ENCODE peak calls at places on chromosomes 4 and X, in seven cellular contexts. One of them, this sample, is unnamed.

GRCh38 chrX:103849558-103849957 is 17.5 kb upstream of the RAB9B start:
- DNase-seq in astrocyte of the spinal cord: no peak
- DNase-seq in heart right ventricle: no peak
- DNase-seq in transverse colon: no peak
- DNase-seq in chondrocyte: no peak
- DNase-seq in H9: no peak
- DNase-seq in GM12865: no peak
- DNase-seq in this sample: no peak

GRCh38 chrX:127459784-127460183 is 592.4 kb downstream of the ACTRT1 start:
- DNase-seq in astrocyte of the spinal cord: no peak
- DNase-seq in heart right ventricle: no peak
- DNase-seq in transverse colon: no peak
- DNase-seq in chondrocyte: no peak
- DNase-seq in H9: peak; percentile 57
- DNase-seq in GM12865: no peak
- DNase-seq in this sample: no peak

GRCh38 chr4:177118596-177118995 is 191.1 kb upstream of the NEIL3 start:
- DNase-seq in astrocyte of the spinal cord: peak; percentile 89
- DNase-seq in heart right ventricle: peak; percentile 7
- DNase-seq in transverse colon: no peak
- DNase-seq in chondrocyte: no peak
- DNase-seq in H9: no peak
- DNase-seq in GM12865: no peak
- DNase-seq in this sample: peak; percentile 96

GRCh38 chrX:107204063-107204605 is 2.1 kb downstream of the NUP62CL start:
- DNase-seq in astrocyte of the spinal cord: no peak
- DNase-seq in heart right ventricle: no peak
- DNase-seq in transverse colon: peak; percentile 55
- DNase-seq in chondrocyte: no peak
- DNase-seq in H9: no peak
- DNase-seq in GM12865: no peak
- DNase-seq in this sample: no peak

GRCh38 chr4:41935652-41936021 is 408 bp downstream of the TMEM33 start:
- DNase-seq in astrocyte of the spinal cord: no peak
- DNase-seq in heart right ventricle: no peak
- DNase-seq in transverse colon: no peak
- DNase-seq in chondrocyte: no peak
- DNase-seq in H9: no peak
- DNase-seq in GM12865: peak; percentile 37
- DNase-seq in this sample: no peak

GRCh38 chr4:147480502-147480890 is 401 bp upstream of the EDNRA start:
- DNase-seq in astrocyte of the spinal cord: no peak
- DNase-seq in heart right ventricle: peak; percentile 29
- DNase-seq in transverse colon: no peak
- DNase-seq in chondrocyte: no peak
- DNase-seq in H9: peak; percentile 32
- DNase-seq in GM12865: no peak
- DNase-seq in this sample: no peak

GRCh38 chrX:42485621-42486020 is 292.3 kb downstream of the PPP1R2C start:
- DNase-seq in astrocyte of the spinal cord: peak; percentile 1
- DNase-seq in heart right ventricle: no peak
- DNase-seq in transverse colon: no peak
- DNase-seq in chondrocyte: no peak
- DNase-seq in H9: no peak
- DNase-seq in GM12865: no peak
- DNase-seq in this sample: no peak

GRCh38 chr4:94621491-94622080 is 136.2 kb upstream of the BMPR1B start:
- DNase-seq in astrocyte of the spinal cord: peak; percentile 58
- DNase-seq in heart right ventricle: no peak
- DNase-seq in transverse colon: no peak
- DNase-seq in chondrocyte: no peak
- DNase-seq in H9: no peak
- DNase-seq in GM12865: peak; percentile 53
- DNase-seq in this sample: no peak

GRCh38 chr4:73917081-73917501 is 47.9 kb downstream of the CXCL1 start:
- DNase-seq in astrocyte of the spinal cord: peak; percentile 97
- DNase-seq in heart right ventricle: no peak
- DNase-seq in transverse colon: no peak
- DNase-seq in chondrocyte: no peak
- DNase-seq in H9: no peak
- DNase-seq in GM12865: no peak
- DNase-seq in this sample: peak; percentile 88

GRCh38 chr4:8706221-8707044 is 113.9 kb downstream of the CPZ start:
- DNase-seq in astrocyte of the spinal cord: no peak
- DNase-seq in heart right ventricle: no peak
- DNase-seq in transverse colon: no peak
- DNase-seq in chondrocyte: no peak
- DNase-seq in H9: peak; percentile 20
- DNase-seq in GM12865: no peak
- DNase-seq in this sample: no peak

GRCh38 chrX:147699061-147699460 is 212.7 kb upstream of the FMR1 start:
- DNase-seq in astrocyte of the spinal cord: no peak
- DNase-seq in heart right ventricle: no peak
- DNase-seq in transverse colon: no peak
- DNase-seq in chondrocyte: no peak
- DNase-seq in H9: peak; percentile 63
- DNase-seq in GM12865: no peak
- DNase-seq in this sample: no peak

GRCh38 chr4:851701-852430 is 25.9 kb upstream of the CPLX1 start:
- DNase-seq in astrocyte of the spinal cord: no peak
- DNase-seq in heart right ventricle: no peak
- DNase-seq in transverse colon: no peak
- DNase-seq in chondrocyte: peak; percentile 81
- DNase-seq in H9: no peak
- DNase-seq in GM12865: no peak
- DNase-seq in this sample: no peak

GRCh38 chrX:148865237-148865636 is 364.8 kb downstream of the AFF2 start:
- DNase-seq in astrocyte of the spinal cord: no peak
- DNase-seq in heart right ventricle: no peak
- DNase-seq in transverse colon: no peak
- DNase-seq in chondrocyte: no peak
- DNase-seq in H9: no peak
- DNase-seq in GM12865: no peak
- DNase-seq in this sample: no peak

GRCh38 chrX:112197845-112198244 is 115.3 kb upstream of the TRPC5 start:
- DNase-seq in astrocyte of the spinal cord: no peak
- DNase-seq in heart right ventricle: no peak
- DNase-seq in transverse colon: no peak
- DNase-seq in chondrocyte: no peak
- DNase-seq in H9: no peak
- DNase-seq in GM12865: no peak
- DNase-seq in this sample: no peak

GRCh38 chr4:146124023-146124680 is 51.4 kb upstream of the LSM6 start:
- DNase-seq in astrocyte of the spinal cord: no peak
- DNase-seq in heart right ventricle: no peak
- DNase-seq in transverse colon: no peak
- DNase-seq in chondrocyte: no peak
- DNase-seq in H9: peak; percentile 72
- DNase-seq in GM12865: peak; percentile 25
- DNase-seq in this sample: no peak

GRCh38 chr4:20284990-20285389 is 33.3 kb downstream of the SLIT2 start:
- DNase-seq in astrocyte of the spinal cord: no peak
- DNase-seq in heart right ventricle: no peak
- DNase-seq in transverse colon: no peak
- DNase-seq in chondrocyte: no peak
- DNase-seq in H9: no peak
- DNase-seq in GM12865: no peak
- DNase-seq in this sample: no peak

GRCh38 chr4:62415256-62415655 is 1215.1 kb downstream of the ADGRL3 start:
- DNase-seq in astrocyte of the spinal cord: no peak
- DNase-seq in heart right ventricle: no peak
- DNase-seq in transverse colon: no peak
- DNase-seq in chondrocyte: no peak
- DNase-seq in H9: no peak
- DNase-seq in GM12865: no peak
- DNase-seq in this sample: no peak

GRCh38 chr4:141851246-141851891 is 215.0 kb downstream of the IL15 start:
- DNase-seq in astrocyte of the spinal cord: peak; percentile 10
- DNase-seq in heart right ventricle: no peak
- DNase-seq in transverse colon: no peak
- DNase-seq in chondrocyte: no peak
- DNase-seq in H9: no peak
- DNase-seq in GM12865: no peak
- DNase-seq in this sample: no peak

GRCh38 chr4:112853662-112854256 is 195.7 kb upstream of the ANK2 start:
- DNase-seq in astrocyte of the spinal cord: peak; percentile 14
- DNase-seq in heart right ventricle: no peak
- DNase-seq in transverse colon: no peak
- DNase-seq in chondrocyte: no peak
- DNase-seq in H9: no peak
- DNase-seq in GM12865: no peak
- DNase-seq in this sample: no peak

GRCh38 chr4:187922274-187922673 is 73.3 kb upstream of the ZFP42 start:
- DNase-seq in astrocyte of the spinal cord: no peak
- DNase-seq in heart right ventricle: no peak
- DNase-seq in transverse colon: no peak
- DNase-seq in chondrocyte: no peak
- DNase-seq in H9: no peak
- DNase-seq in GM12865: no peak
- DNase-seq in this sample: no peak

GRCh38 chr4:143282170-143282760 is 54.4 kb upstream of the GAB1 start:
- DNase-seq in astrocyte of the spinal cord: no peak
- DNase-seq in heart right ventricle: peak; percentile 62
- DNase-seq in transverse colon: no peak
- DNase-seq in chondrocyte: no peak
- DNase-seq in H9: no peak
- DNase-seq in GM12865: no peak
- DNase-seq in this sample: no peak

GRCh38 chr4:40562208-40562607 is 67.5 kb downstream of the RBM47 start:
- DNase-seq in astrocyte of the spinal cord: no peak
- DNase-seq in heart right ventricle: no peak
- DNase-seq in transverse colon: no peak
- DNase-seq in chondrocyte: no peak
- DNase-seq in H9: no peak
- DNase-seq in GM12865: no peak
- DNase-seq in this sample: no peak

GRCh38 chr4:110033994-110034393 is 121.3 kb downstream of the EGF start:
- DNase-seq in astrocyte of the spinal cord: no peak
- DNase-seq in heart right ventricle: no peak
- DNase-seq in transverse colon: no peak
- DNase-seq in chondrocyte: no peak
- DNase-seq in H9: no peak
- DNase-seq in GM12865: peak; percentile 79
- DNase-seq in this sample: no peak

GRCh38 chr4:5965225-5965624 is 53.0 kb downstream of the C4orf50 start:
- DNase-seq in astrocyte of the spinal cord: no peak
- DNase-seq in heart right ventricle: no peak
- DNase-seq in transverse colon: no peak
- DNase-seq in chondrocyte: no peak
- DNase-seq in H9: no peak
- DNase-seq in GM12865: no peak
- DNase-seq in this sample: no peak

GRCh38 chr4:142567620-142568451 is 278.3 kb downstream of the INPP4B start:
- DNase-seq in astrocyte of the spinal cord: peak; percentile 28
- DNase-seq in heart right ventricle: no peak
- DNase-seq in transverse colon: peak; percentile 28
- DNase-seq in chondrocyte: no peak
- DNase-seq in H9: no peak
- DNase-seq in GM12865: peak; percentile 41
- DNase-seq in this sample: peak; percentile 62

GRCh38 chr4:111074523-111075114 is 451.7 kb upstream of the PITX2 start:
- DNase-seq in astrocyte of the spinal cord: no peak
- DNase-seq in heart right ventricle: no peak
- DNase-seq in transverse colon: no peak
- DNase-seq in chondrocyte: no peak
- DNase-seq in H9: peak; percentile 50
- DNase-seq in GM12865: no peak
- DNase-seq in this sample: no peak

GRCh38 chr4:26583538-26583864 is 383 bp upstream of the TBC1D19 start:
- DNase-seq in astrocyte of the spinal cord: no peak
- DNase-seq in heart right ventricle: no peak
- DNase-seq in transverse colon: no peak
- DNase-seq in chondrocyte: no peak
- DNase-seq in H9: no peak
- DNase-seq in GM12865: no peak
- DNase-seq in this sample: no peak

GRCh38 chr4:53221832-53222480 is 143.9 kb downstream of the SCFD2 start:
- DNase-seq in astrocyte of the spinal cord: no peak
- DNase-seq in heart right ventricle: no peak
- DNase-seq in transverse colon: no peak
- DNase-seq in chondrocyte: no peak
- DNase-seq in H9: no peak
- DNase-seq in GM12865: no peak
- DNase-seq in this sample: no peak

GRCh38 chr4:10084651-10085320 is 31.8 kb downstream of the WDR1 start:
- DNase-seq in astrocyte of the spinal cord: no peak
- DNase-seq in heart right ventricle: no peak
- DNase-seq in transverse colon: peak; percentile 5
- DNase-seq in chondrocyte: peak; percentile 72
- DNase-seq in H9: no peak
- DNase-seq in GM12865: no peak
- DNase-seq in this sample: no peak
- TF ChIP-seq CTCF in astrocyte of the spinal cord: no peak
- TF ChIP-seq CTCF in heart right ventricle: peak; percentile 33
- TF ChIP-seq CTCF in transverse colon: no peak
- TF ChIP-seq CTCF in chondrocyte: no peak
- TF ChIP-seq CTCF in H9: no peak
- TF ChIP-seq CTCF in GM12865: no peak
- TF ChIP-seq CTCF in this sample: no peak

GRCh38 chrX:49064735-49065134 is 5.9 kb downstream of the CCDC120 start:
- DNase-seq in astrocyte of the spinal cord: no peak
- DNase-seq in heart right ventricle: no peak
- DNase-seq in transverse colon: no peak
- DNase-seq in chondrocyte: no peak
- DNase-seq in H9: no peak
- DNase-seq in GM12865: no peak
- DNase-seq in this sample: no peak
- TF ChIP-seq CTCF in astrocyte of the spinal cord: no peak
- TF ChIP-seq CTCF in heart right ventricle: no peak
- TF ChIP-seq CTCF in transverse colon: no peak
- TF ChIP-seq CTCF in chondrocyte: no peak
- TF ChIP-seq CTCF in H9: no peak
- TF ChIP-seq CTCF in GM12865: no peak
- TF ChIP-seq CTCF in this sample: no peak

GRCh38 chrX:12978205-12979010 is 3.5 kb downstream of the TMSB4X start:
- DNase-seq in astrocyte of the spinal cord: peak; percentile 82
- DNase-seq in heart right ventricle: peak; percentile 18
- DNase-seq in transverse colon: peak; percentile 78
- DNase-seq in chondrocyte: no peak
- DNase-seq in H9: peak; percentile 76
- DNase-seq in GM12865: peak; percentile 93
- DNase-seq in this sample: peak; percentile 62
- TF ChIP-seq CTCF in astrocyte of the spinal cord: no peak
- TF ChIP-seq CTCF in heart right ventricle: no peak
- TF ChIP-seq CTCF in transverse colon: no peak
- TF ChIP-seq CTCF in chondrocyte: peak; percentile 29
- TF ChIP-seq CTCF in H9: no peak
- TF ChIP-seq CTCF in GM12865: no peak
- TF ChIP-seq CTCF in this sample: no peak

DNA sequence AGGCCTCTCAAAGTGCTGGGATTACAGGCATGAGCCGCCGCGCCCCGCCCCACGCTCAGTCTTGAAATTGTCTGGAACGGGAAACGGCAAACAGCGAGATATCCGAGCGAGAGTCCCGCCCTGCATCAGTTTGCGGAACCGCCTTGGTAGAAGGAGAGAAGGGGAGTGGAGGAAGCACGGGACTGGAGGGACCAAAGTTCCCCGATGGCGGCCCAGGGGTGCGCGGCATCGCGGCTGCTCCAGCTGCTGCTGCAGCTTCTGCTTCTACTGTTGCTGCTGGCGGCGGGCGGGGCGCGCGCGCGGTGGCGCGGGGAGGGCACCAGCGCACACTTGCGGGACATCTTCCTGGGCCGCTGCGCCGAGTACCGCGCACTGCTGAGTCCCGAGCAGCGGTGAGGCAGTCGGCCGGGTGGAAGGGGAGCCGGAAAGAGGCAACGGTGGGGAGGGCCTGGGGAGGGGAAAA is at the start of gene BST1:
- DNase-seq in astrocyte of the spinal cord: peak; percentile 68
- DNase-seq in heart right ventricle: peak; percentile 67
- DNase-seq in transverse colon: peak; percentile 81
- DNase-seq in chondrocyte: peak; percentile 86
- DNase-seq in H9: peak; percentile 55
- DNase-seq in GM12865: peak; percentile 26
- DNase-seq in this sample: no peak
- TF ChIP-seq CTCF in astrocyte of the spinal cord: no peak
- TF ChIP-seq CTCF in heart right ventricle: no peak
- TF ChIP-seq CTCF in transverse colon: no peak
- TF ChIP-seq CTCF in chondrocyte: no peak
- TF ChIP-seq CTCF in H9: no peak
- TF ChIP-seq CTCF in GM12865: no peak
- TF ChIP-seq CTCF in this sample: no peak

This sample was measured in AG09319.